ENCODE peak calls at places on chromosomes 7 and 10, in six cellular contexts. N, G, O, Y, M and H are unnamed samples.

GRCh38 chr7:51111256-51111655 is 205.4 kb downstream of the COBL start:
- DNase-seq in N (no peak), G (no peak), O (no peak), Y (no peak), M (no peak), H (no peak)

GRCh38 chr7:16989883-16990413 is 108.2 kb upstream of the AGR3 start:
- DNase-seq in N (no peak), G (peak), O (peak), Y (peak), M (no peak), H (peak)

GRCh38 chr7:41970946-41971345 is 266.1 kb downstream of the GLI3 start:
- DNase-seq in N (no peak), G (no peak), O (no peak), Y (no peak), M (no peak), H (no peak)

GRCh38 chr7:37354661-37355131 is 94.0 kb downstream of the ELMO1 start:
- DNase-seq in N (no peak), G (peak), O (no peak), Y (peak), M (no peak), H (no peak)

GRCh38 chr10:110498087-110498981 is 627 bp downstream of the DUSP5 start:
- DNase-seq in N (peak), G (peak), O (peak), Y (no peak), M (no peak), H (no peak)

GRCh38 chr10:63595072-63595471 is 73.9 kb downstream of the REEP3 start:
- DNase-seq in N (no peak), G (no peak), O (no peak), Y (no peak), M (no peak), H (no peak)

GRCh38 chr7:103074519-103075336 is at the start of the genes ARMC10 and FBXL13:
- DNase-seq in N (peak), G (peak), O (peak), Y (peak), M (peak), H (peak)

GRCh38 chr10:16491933-16492332 is 29.7 kb downstream of the C1QL3 start:
- DNase-seq in N (no peak), G (no peak), O (no peak), Y (no peak), M (no peak), H (no peak)

GRCh38 chr10:43196981-43197833 is 59.0 kb downstream of the CSGALNACT2 start:
- DNase-seq in N (no peak), G (no peak), O (no peak), Y (no peak), M (no peak), H (no peak)

GRCh38 chr7:150800576-150801241 is at the start of gene TMEM176A:
- DNase-seq in N (no peak), G (no peak), O (no peak), Y (no peak), M (no peak), H (no peak)

GRCh38 chr7:6234384-6234783 is 38.0 kb downstream of the CYTH3 start:
- DNase-seq in N (no peak), G (no peak), O (no peak), Y (no peak), M (no peak), H (no peak)

GRCh38 chr10:132916421-132916841 is 25.9 kb downstream of the CFAP46 start:
- DNase-seq in N (no peak), G (no peak), O (no peak), Y (no peak), M (no peak), H (no peak)

GRCh38 chr10:3783721-3784432 is 1.1 kb downstream of the KLF6 start:
- DNase-seq in N (no peak), G (peak), O (peak), Y (no peak), M (peak), H (peak)

GRCh38 chr7:44257618-44258422 is 57.0 kb downstream of the YKT6 start:
- DNase-seq in N (peak), G (peak), O (peak), Y (peak), M (no peak), H (no peak)

GRCh38 chr7:130875901-130876300 is 141.9 kb upstream of the KLF14 start:
- DNase-seq in N (no peak), G (no peak), O (peak), Y (no peak), M (no peak), H (no peak)

GRCh38 chr7:52712938-52713337 is 322.5 kb upstream of the POM121L12 start:
- DNase-seq in N (no peak), G (no peak), O (no peak), Y (no peak), M (no peak), H (no peak)

GRCh38 chr7:1233328-1234048 is 816 bp downstream of the UNCX start:
- DNase-seq in N (no peak), G (no peak), O (no peak), Y (no peak), M (no peak), H (no peak)

GRCh38 chr7:4212376-4212775 is 469.7 kb upstream of the FOXK1 start:
- DNase-seq in N (no peak), G (no peak), O (no peak), Y (no peak), M (no peak), H (no peak)

GRCh38 chr7:44977304-44977858 is 1.4 kb downstream of the MYO1G start:
- DNase-seq in N (peak), G (peak), O (peak), Y (no peak), M (no peak), H (no peak)

GRCh38 chr7:101595766-101596537 is 33.1 kb downstream of the MYL10 start:
- DNase-seq in N (no peak), G (no peak), O (no peak), Y (no peak), M (no peak), H (no peak)

GRCh38 chr10:133162178-133162909 is 2.3 kb downstream of the KNDC1 start:
- DNase-seq in N (no peak), G (no peak), O (no peak), Y (no peak), M (no peak), H (no peak)

GRCh38 chr10:122163182-122164027 is 107.7 kb upstream of the BTBD16 start:
- DNase-seq in N (no peak), G (peak), O (peak), Y (no peak), M (peak), H (peak)

GRCh38 chr10:97028832-97029178 is 157.0 kb downstream of the SLIT1 start:
- DNase-seq in N (no peak), G (no peak), O (no peak), Y (no peak), M (no peak), H (no peak)